ENCODE peak calls at places on chromosomes 16 and 17, in nine cellular contexts. One of them, this sample, is unnamed.

GRCh38 chr16:46970089-46970488 is 3.4 kb downstream of the DNAJA2 start:
- DNase-seq in EL: no peak
- DNase-seq in fibroblast of pulmonary artery: no peak
- DNase-seq in NCI-H1417 treated with DMSO at 0.1 percent for 48 hours: no peak
- DNase-seq in dermis microvascular lymphatic vessel endothelial cell: no peak
- DNase-seq in activated naive CD4-positive, alpha-beta T cell: no peak
- DNase-seq in mucosa of gallbladder: no peak
- DNase-seq in Daoy: no peak
- DNase-seq in stimulated activated CD4-positive, alpha-beta T cell treated with anti-CD3 and anti-CD28 coated beads, Interleukin-15, amount 100 ng/mL, for 1 hour: no peak
- DNase-seq in this sample: no peak

GRCh38 chr16:86134802-86135461 is 236.0 kb downstream of the IRF8 start:
- DNase-seq in EL: no peak
- DNase-seq in fibroblast of pulmonary artery: peak; percentile 15
- DNase-seq in NCI-H1417 treated with DMSO at 0.1 percent for 48 hours: no peak
- DNase-seq in dermis microvascular lymphatic vessel endothelial cell: no peak
- DNase-seq in activated naive CD4-positive, alpha-beta T cell: no peak
- DNase-seq in mucosa of gallbladder: peak; percentile 34
- DNase-seq in Daoy: no peak
- DNase-seq in stimulated activated CD4-positive, alpha-beta T cell treated with anti-CD3 and anti-CD28 coated beads, Interleukin-15, amount 100 ng/mL, for 1 hour: no peak
- DNase-seq in this sample: no peak

GRCh38 chr16:5000573-5001001 is 33.1 kb downstream of the NAGPA start:
- DNase-seq in EL: no peak
- DNase-seq in fibroblast of pulmonary artery: no peak
- DNase-seq in NCI-H1417 treated with DMSO at 0.1 percent for 48 hours: no peak
- DNase-seq in dermis microvascular lymphatic vessel endothelial cell: no peak
- DNase-seq in activated naive CD4-positive, alpha-beta T cell: no peak
- DNase-seq in mucosa of gallbladder: no peak
- DNase-seq in Daoy: no peak
- DNase-seq in stimulated activated CD4-positive, alpha-beta T cell treated with anti-CD3 and anti-CD28 coated beads, Interleukin-15, amount 100 ng/mL, for 1 hour: no peak
- DNase-seq in this sample: no peak

GRCh38 chr16:68091604-68092261 is 6.6 kb downstream of the NFATC3 start:
- DNase-seq in EL: peak; percentile 64
- DNase-seq in fibroblast of pulmonary artery: peak; percentile 78
- DNase-seq in NCI-H1417 treated with DMSO at 0.1 percent for 48 hours: peak; percentile 22
- DNase-seq in dermis microvascular lymphatic vessel endothelial cell: peak; percentile 75
- DNase-seq in activated naive CD4-positive, alpha-beta T cell: no peak
- DNase-seq in mucosa of gallbladder: no peak
- DNase-seq in Daoy: no peak
- DNase-seq in stimulated activated CD4-positive, alpha-beta T cell treated with anti-CD3 and anti-CD28 coated beads, Interleukin-15, amount 100 ng/mL, for 1 hour: no peak
- DNase-seq in this sample: no peak

GRCh38 chr16:73043828-73044493 is 4.0 kb downstream of the ZFHX3 start:
- DNase-seq in EL: peak; percentile 51
- DNase-seq in fibroblast of pulmonary artery: no peak
- DNase-seq in NCI-H1417 treated with DMSO at 0.1 percent for 48 hours: no peak
- DNase-seq in dermis microvascular lymphatic vessel endothelial cell: no peak
- DNase-seq in activated naive CD4-positive, alpha-beta T cell: no peak
- DNase-seq in mucosa of gallbladder: no peak
- DNase-seq in Daoy: no peak
- DNase-seq in stimulated activated CD4-positive, alpha-beta T cell treated with anti-CD3 and anti-CD28 coated beads, Interleukin-15, amount 100 ng/mL, for 1 hour: no peak
- DNase-seq in this sample: no peak

GRCh38 chr17:7687072-7687907 is at the start of gene TP53:
- DNase-seq in EL: peak; percentile 95
- DNase-seq in fibroblast of pulmonary artery: peak; percentile 92
- DNase-seq in NCI-H1417 treated with DMSO at 0.1 percent for 48 hours: peak; percentile 38
- DNase-seq in dermis microvascular lymphatic vessel endothelial cell: peak; percentile 90
- DNase-seq in activated naive CD4-positive, alpha-beta T cell: peak; percentile 62
- DNase-seq in mucosa of gallbladder: peak; percentile 94
- DNase-seq in Daoy: peak; percentile 95
- DNase-seq in stimulated activated CD4-positive, alpha-beta T cell treated with anti-CD3 and anti-CD28 coated beads, Interleukin-15, amount 100 ng/mL, for 1 hour: peak; percentile 70
- DNase-seq in this sample: peak; percentile 71

GRCh38 chr17:7912927-7913524 is 3.1 kb downstream of the RNF227 start:
- DNase-seq in EL: peak; percentile 77
- DNase-seq in fibroblast of pulmonary artery: peak; percentile 86
- DNase-seq in NCI-H1417 treated with DMSO at 0.1 percent for 48 hours: no peak
- DNase-seq in dermis microvascular lymphatic vessel endothelial cell: peak; percentile 79
- DNase-seq in activated naive CD4-positive, alpha-beta T cell: no peak
- DNase-seq in mucosa of gallbladder: peak; percentile 65
- DNase-seq in Daoy: peak; percentile 68
- DNase-seq in stimulated activated CD4-positive, alpha-beta T cell treated with anti-CD3 and anti-CD28 coated beads, Interleukin-15, amount 100 ng/mL, for 1 hour: no peak
- DNase-seq in this sample: no peak

GRCh38 chr16:69861276-69862030 is 89.7 kb upstream of the CLEC18A start:
- DNase-seq in EL: no peak
- DNase-seq in fibroblast of pulmonary artery: peak; percentile 81
- DNase-seq in NCI-H1417 treated with DMSO at 0.1 percent for 48 hours: no peak
- DNase-seq in dermis microvascular lymphatic vessel endothelial cell: peak; percentile 72
- DNase-seq in activated naive CD4-positive, alpha-beta T cell: no peak
- DNase-seq in mucosa of gallbladder: peak; percentile 72
- DNase-seq in Daoy: no peak
- DNase-seq in stimulated activated CD4-positive, alpha-beta T cell treated with anti-CD3 and anti-CD28 coated beads, Interleukin-15, amount 100 ng/mL, for 1 hour: no peak
- DNase-seq in this sample: no peak

GRCh38 chr16:73739049-73739769 is 557.4 kb upstream of the PSMD7 start:
- DNase-seq in EL: no peak
- DNase-seq in fibroblast of pulmonary artery: no peak
- DNase-seq in NCI-H1417 treated with DMSO at 0.1 percent for 48 hours: no peak
- DNase-seq in dermis microvascular lymphatic vessel endothelial cell: no peak
- DNase-seq in activated naive CD4-positive, alpha-beta T cell: no peak
- DNase-seq in mucosa of gallbladder: no peak
- DNase-seq in Daoy: no peak
- DNase-seq in stimulated activated CD4-positive, alpha-beta T cell treated with anti-CD3 and anti-CD28 coated beads, Interleukin-15, amount 100 ng/mL, for 1 hour: no peak
- DNase-seq in this sample: no peak

This sample was measured in pulmonary artery endothelial cell.